ENCODE peak calls at places on chromosomes 7 and 10, in seven cellular contexts. W is SW 1271, K is posterior cingulate gyrus, C is A172, M is WTC11, X is lower leg skin, Y is iris pigment epithelial cell. G is an unnamed sample.
A peak's percentile ranks its signal among the peaks of the same experiment; 100 is the strongest.

GRCh38 chr7:138556771-138557484 is 96.9 kb downstream of the TRIM24 start:
- DNase-seq in C (no peak), W (no peak), X (no peak), K (no peak), M (no peak), Y (no peak), G (no peak)

GRCh38 chr7:73831656-73832579 is 1.1 kb downstream of the CLDN4 start:
- DNase-seq in K (no peak), M (peak; percentile 88), C (no peak), W (no peak), Y (no peak), X (no peak), G (no peak)

GRCh38 chr10:122407375-122408125 is 33.0 kb downstream of the PLEKHA1 start:
- DNase-seq in X (no peak), M (no peak), C (no peak), Y (no peak), K (peak; percentile 68), W (no peak), G (no peak)

GRCh38 chr7:1843271-1843861 is 173.3 kb downstream of the ELFN1 start:
- DNase-seq in W (no peak), X (peak; percentile 78), M (no peak), K (peak; percentile 43), C (no peak), Y (no peak), G (no peak)

GRCh38 chr7:111312966-111313365 is 222.0 kb downstream of the LRRN3 start:
- DNase-seq in Y (peak; percentile 15), X (no peak), W (no peak), K (no peak), C (no peak), M (no peak), G (no peak)

GRCh38 chr10:21634599-21635365 is 100.8 kb downstream of the MLLT10 start:
- DNase-seq in M (no peak), K (no peak), Y (peak; percentile 44), W (no peak), C (no peak), X (no peak), G (no peak)

GRCh38 chr10:89550509-89550908 is 15.1 kb upstream of the SLC16A12 start:
- DNase-seq in M (no peak), W (no peak), X (no peak), Y (peak; percentile 23), K (no peak), C (peak; percentile 38), G (peak; percentile 59)

GRCh38 chr10:6427357-6427959 is 152.6 kb downstream of the PRKCQ start:
- DNase-seq in Y (no peak), W (no peak), M (no peak), K (no peak), C (no peak), X (no peak), G (no peak)

GRCh38 chr7:24865994-24866615 is 108.8 kb upstream of the GSDME start:
- DNase-seq in X (no peak), Y (no peak), W (no peak), M (no peak), C (no peak), K (no peak), G (no peak)

GRCh38 chr10:7787150-7787856 is 490 bp downstream of the KIN start:
- DNase-seq in Y (peak; percentile 40), W (no peak), X (peak; percentile 89), K (no peak), M (no peak), C (no peak), G (no peak)